ENCODE peak calls at places on chromosomes 1 and 21, in six cellular contexts. U, I, V, N, R and Z are unnamed samples.

GRCh38 chr1:119160851-119161250 is 20.4 kb upstream of the WARS2 start:
- DNase-seq in V (no peak), N (no peak), R (no peak), I (no peak), U (no peak), Z (no peak)

GRCh38 chr1:209552406-209553264 is 30.9 kb upstream of the CAMK1G start:
- DNase-seq in V (no peak), I (no peak), R (no peak), U (no peak), N (no peak), Z (no peak)

GRCh38 chr1:171344473-171344820 is 30.5 kb downstream of the FMO4 start:
- DNase-seq in V (no peak), U (no peak), I (no peak), N (no peak), R (no peak), Z (no peak)

GRCh38 chr1:168585191-168585590 is 8.8 kb downstream of the XCL1 start:
- DNase-seq in R (no peak), U (no peak), I (peak; percentile 32), V (no peak), N (no peak), Z (no peak)

GRCh38 chr1:220084460-220084859 is 5.1 kb downstream of the BPNT1 start:
- DNase-seq in R (no peak), I (no peak), V (no peak), U (no peak), N (no peak), Z (no peak)

GRCh38 chr1:200674838-200675587 is 5.3 kb upstream of the DDX59 start:
- DNase-seq in V (no peak), R (no peak), N (no peak), I (no peak), U (no peak), Z (no peak)

GRCh38 chr21:17414766-17415165 is 98.1 kb upstream of the CXADR start:
- DNase-seq in N (no peak), I (no peak), V (no peak), R (no peak), U (no peak), Z (no peak)

GRCh38 chr1:61293986-61294504 is 211.7 kb downstream of the NFIA start:
- DNase-seq in I (no peak), R (no peak), V (no peak), N (no peak), U (no peak), Z (no peak)

GRCh38 chr1:154493276-154493675 is 8.7 kb upstream of the TDRD10 start:
- DNase-seq in V (no peak), N (no peak), I (no peak), R (no peak), U (no peak), Z (no peak)

GRCh38 chr1:166164646-166164994 is 2.2 kb downstream of the FAM78B start:
- DNase-seq in V (no peak), I (no peak), U (no peak), N (no peak), R (no peak), Z (no peak)

GRCh38 chr21:42475526-42476492 is 20.2 kb downstream of the RSPH1 start:
- DNase-seq in I (no peak), N (no peak), U (no peak), R (no peak), V (no peak), Z (no peak)

GRCh38 chr1:10932088-10932487 is 80.4 kb upstream of the TARDBP start:
- DNase-seq in V (no peak), I (no peak), N (no peak), U (no peak), R (no peak), Z (peak; percentile 70)

GRCh38 chr1:15424146-15424667 is 14.0 kb upstream of the CTRC start:
- DNase-seq in N (no peak), U (peak; percentile 92), R (no peak), I (no peak), V (peak; percentile 90), Z (no peak)

GRCh38 chr1:213979751-213980605 is 7.8 kb upstream of the PROX1 start:
- DNase-seq in N (no peak), R (no peak), V (no peak), I (no peak), U (no peak), Z (no peak)

GRCh38 chr1:33338495-33339211 is 17.8 kb upstream of the A3GALT2 start:
- DNase-seq in U (no peak), V (no peak), I (no peak), N (no peak), R (no peak), Z (no peak)